ENCODE peak calls at places on chromosomes 2 and 18, in six cellular contexts. Q is IMR-90, R is K562, B is HepG2, J is A549, L is GM12878. U is an unnamed sample.
A peak's percentile ranks its signal among the peaks of the same experiment; 100 is the strongest.

GRCh38 chr18:41206341-41206740 is 748.7 kb upstream of the PIK3C3 start:
- DNase-seq in L (no peak), B (no peak), J (no peak), Q (no peak), R (no peak), U (no peak)

GRCh38 chr18:26971327-26971918 is 105.9 kb upstream of the AQP4 start:
- DNase-seq in Q (no peak), R (no peak), J (no peak), L (no peak), B (no peak), U (no peak)

GRCh38 chr2:215635788-215636139 is 199.9 kb upstream of the FN1 start:
- DNase-seq in R (no peak), L (no peak), Q (peak; percentile 48), J (peak; percentile 54), B (peak; percentile 55), U (no peak)

GRCh38 chr18:35519148-35519899 is 21.6 kb upstream of the INO80C start:
- DNase-seq in B (peak; percentile 34), L (no peak), R (no peak), J (no peak), Q (no peak), U (peak; percentile 4)

GRCh38 chr2:197964720-197965119 is 160.3 kb downstream of the PLCL1 start:
- DNase-seq in B (no peak), L (no peak), J (no peak), R (no peak), Q (no peak), U (no peak)

GRCh38 chr2:63053235-63053888 is 2.7 kb downstream of the OTX1 start:
- DNase-seq in L (no peak), R (no peak), Q (no peak), B (no peak), J (no peak), U (no peak)

GRCh38 chr18:7567487-7568425 is 640 bp downstream of the PTPRM start:
- DNase-seq in L (no peak), R (no peak), B (no peak), Q (peak; percentile 64), J (peak; percentile 51), U (peak; percentile 31)

GRCh38 chr2:239040152-239040761 is 192.4 kb downstream of the TWIST2 start:
- DNase-seq in L (no peak), R (no peak), Q (no peak), B (peak; percentile 85), J (no peak), U (no peak)

GRCh38 chr2:231920795-231921194 is 5.4 kb downstream of the NPPC start:
- DNase-seq in B (no peak), R (no peak), Q (no peak), J (no peak), L (no peak), U (no peak)

GRCh38 chr18:68121308-68121707 is 593.6 kb downstream of the TMX3 start:
- DNase-seq in B (no peak), J (peak; percentile 7), L (no peak), Q (peak; percentile 0), R (no peak), U (peak; percentile 3)

GRCh38 chr2:62920070-62920469 is 130.6 kb upstream of the OTX1 start:
- DNase-seq in J (no peak), Q (peak; percentile 39), B (no peak), L (no peak), R (peak; percentile 17), U (no peak)

GRCh38 chr2:46615555-46616487 is 136.5 kb downstream of the TMEM247 start:
- DNase-seq in R (peak; percentile 19), Q (peak; percentile 14), B (peak; percentile 54), J (peak; percentile 53), L (no peak), U (peak; percentile 12)

GRCh38 chr2:173122936-173123335 is 47.3 kb downstream of the MAP3K20 start:
- DNase-seq in L (no peak), B (no peak), R (no peak), Q (peak; percentile 57), J (no peak), U (no peak)

GRCh38 chr18:50099725-50100414 is 95.1 kb downstream of the MYO5B start:
- DNase-seq in J (no peak), L (peak; percentile 36), B (no peak), R (no peak), Q (peak; percentile 25), U (no peak)

GRCh38 chr2:238024986-238025385 is 35.8 kb upstream of the SCLY start:
- DNase-seq in Q (peak; percentile 89), R (no peak), L (no peak), J (no peak), B (no peak), U (no peak)

GRCh38 chr2:88735133-88735532 is 43.7 kb downstream of the RPIA start:
- DNase-seq in B (no peak), R (no peak), J (no peak), Q (no peak), L (no peak), U (no peak)

GRCh38 chr2:207258191-207258991 is 92.6 kb upstream of the KLF7 start:
- DNase-seq in R (no peak), L (no peak), Q (peak; percentile 100), J (peak; percentile 97), B (no peak), U (no peak)

GRCh38 chr18:58391113-58391892 is 237.6 kb downstream of the ALPK2 start:
- DNase-seq in R (no peak), J (no peak), Q (no peak), L (no peak), B (no peak), U (no peak)

GRCh38 chr2:234444888-234445287 is 52.0 kb downstream of the ARL4C start:
- DNase-seq in R (no peak), B (no peak), J (no peak), Q (peak; percentile 98), L (no peak), U (no peak)

GRCh38 chr2:10028988-10029874 is 14.1 kb upstream of the KLF11 start:
- DNase-seq in R (peak; percentile 94), J (no peak), L (no peak), B (no peak), Q (no peak), U (no peak)

GRCh38 chr18:23412351-23412964 is 40.6 kb upstream of the RIOK3 start:
- DNase-seq in Q (no peak), L (no peak), B (no peak), R (no peak), J (no peak), U (no peak)

GRCh38 chr2:194253528-194254259 is 1403.3 kb upstream of the SLC39A10 start:
- DNase-seq in R (no peak), J (no peak), Q (no peak), B (no peak), L (no peak), U (no peak)

GRCh38 chr2:161103451-161103831 is 56.8 kb upstream of the TANK start:
- DNase-seq in L (no peak), R (no peak), Q (no peak), B (no peak), J (no peak), U (no peak)

GRCh38 chr2:158967731-158968395 is 577 bp upstream of the TANC1 start:
- DNase-seq in L (no peak), B (no peak), R (no peak), J (peak; percentile 52), Q (peak; percentile 66), U (peak; percentile 45)

GRCh38 chr18:7844017-7844416 is 276.9 kb downstream of the PTPRM start:
- DNase-seq in R (no peak), B (no peak), J (no peak), L (no peak), Q (peak; percentile 33), U (no peak)

GRCh38 chr18:66640431-66640830 is 36.5 kb upstream of the CDH19 start:
- DNase-seq in R (no peak), B (no peak), L (no peak), J (peak; percentile 14), Q (no peak), U (no peak)

DNA sequence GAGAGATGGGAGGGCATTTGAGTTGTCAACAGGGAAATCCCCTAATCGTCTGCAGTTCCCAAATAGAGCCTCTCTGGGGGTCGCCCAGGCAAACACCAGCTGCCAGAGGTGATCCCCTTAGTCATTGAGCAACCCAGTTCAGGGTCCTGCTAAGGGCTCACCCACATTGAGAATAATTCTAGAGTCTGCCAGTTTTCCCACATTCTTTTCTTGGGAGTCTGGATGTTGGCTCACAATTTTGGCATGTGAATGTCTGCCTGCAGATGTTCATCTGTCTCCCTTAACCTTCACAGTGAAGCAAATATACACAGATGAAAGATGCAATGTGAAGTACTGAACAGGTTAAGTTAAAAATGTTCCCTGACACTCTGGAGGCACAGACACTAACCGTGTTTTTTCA is 11.4 kb upstream of the SMIM21 start:
- DNase-seq in L (no peak), R (no peak), B (no peak), J (no peak), Q (peak; percentile 49), U (no peak)
- TF ChIP-seq BHLHE40 in L (no peak), R (no peak), B (no peak), J (no peak), Q (no peak), U (no peak)

GRCh38 chr2:77270433-77270832 is 251.7 kb downstream of the LRRTM4 start:
- DNase-seq in J (peak; percentile 2), Q (no peak), R (no peak), L (no peak), B (no peak), U (no peak)

GRCh38 chr2:77271262-77271661 is 250.9 kb downstream of the LRRTM4 start:
- DNase-seq in R (no peak), Q (no peak), L (no peak), J (no peak), B (no peak), U (no peak)

DNA sequence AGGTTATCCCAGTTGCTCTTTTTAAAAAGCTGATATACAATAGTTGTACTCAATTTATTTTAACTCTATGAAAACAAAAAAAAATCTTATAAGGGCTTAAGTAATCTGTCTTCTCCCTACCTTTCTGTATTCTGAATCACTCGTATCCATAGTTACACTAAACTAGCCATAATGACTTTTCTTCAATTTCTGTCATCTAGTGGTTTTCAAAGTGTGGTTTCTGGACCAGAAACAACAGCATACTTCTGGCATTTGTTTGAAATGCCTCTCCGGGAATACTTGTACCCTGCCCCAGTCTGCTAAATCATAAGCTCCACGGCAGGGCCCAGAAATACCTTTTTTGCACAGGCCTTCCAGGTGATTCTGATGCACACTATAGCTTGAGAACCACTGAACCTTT is 253.6 kb downstream of the LRRTM4 start:
- DNase-seq in R (no peak), Q (no peak), J (no peak), B (no peak), L (no peak), U (no peak)
- TF ChIP-seq BHLHE40 in R (no peak), Q (no peak), J (no peak), B (no peak), L (no peak), U (no peak)

GRCh38 chr2:196258407-196258806 is 87.0 kb upstream of the STK17B start:
- DNase-seq in L (no peak), J (no peak), R (no peak), B (no peak), Q (no peak), U (no peak)
- TF ChIP-seq BHLHE40 in L (no peak), J (no peak), R (no peak), B (no peak), Q (no peak), U (no peak)

DNA sequence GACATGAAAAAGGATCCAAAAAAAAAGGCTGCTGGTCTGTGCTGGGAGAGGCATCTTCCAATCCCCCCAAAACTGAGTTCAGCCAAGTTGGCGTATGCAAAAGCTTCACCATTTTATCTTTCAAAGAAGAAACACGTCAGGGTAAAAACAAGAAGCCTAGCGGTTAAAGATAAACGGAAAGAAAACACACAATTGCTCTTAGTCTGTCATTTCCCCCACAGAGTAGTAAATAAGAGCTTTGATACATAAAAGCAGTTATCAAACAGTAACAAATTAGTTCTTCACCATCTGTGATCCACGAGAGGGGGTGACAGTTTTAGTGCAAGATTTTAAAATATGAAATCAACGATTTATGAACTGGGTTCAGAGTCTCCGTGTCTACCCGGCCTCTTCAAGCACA is 704.0 kb upstream of the ID2 start:
- DNase-seq in Q (no peak), B (no peak), R (no peak), L (no peak), J (no peak), U (no peak)
- TF ChIP-seq BHLHE40 in Q (no peak), B (no peak), R (no peak), L (no peak), J (no peak), U (no peak)